ENCODE peak calls at places on chromosomes 7 and 10, in six cellular contexts. W is ELR, J is ovary, I is H9, E is NB4, A is activated gamma-delta T cell. B is an unnamed sample.

GRCh38 chr7:69365588-69366241 is 232.6 kb upstream of the AUTS2 start:
- DNase-seq in W (no peak), J (no peak), I (no peak), E (no peak), A (no peak), B (no peak)

GRCh38 chr7:35537067-35538023 is 157.6 kb downstream of the HERPUD2 start:
- DNase-seq in W (peak), J (peak), I (peak), E (peak), A (peak), B (peak)

GRCh38 chr7:73830872-73831655 is at the start of gene CLDN4:
- DNase-seq in W (no peak), J (no peak), I (peak), E (no peak), A (no peak), B (no peak)

GRCh38 chr7:142248-142955 is 50.0 kb upstream of the FAM20C start:
- DNase-seq in W (no peak), J (peak), I (no peak), E (no peak), A (no peak), B (peak)

GRCh38 chr7:96331233-96331632 is 9.3 kb upstream of the SLC25A13 start:
- DNase-seq in W (no peak), J (no peak), I (no peak), E (no peak), A (no peak), B (no peak)

GRCh38 chr10:113585949-113586348 is 33.1 kb downstream of the HABP2 start:
- DNase-seq in W (peak), J (no peak), I (no peak), E (no peak), A (no peak), B (no peak)

GRCh38 chr10:99630991-99631390 is 10.8 kb upstream of the SLC25A28 start:
- DNase-seq in W (peak), J (no peak), I (no peak), E (no peak), A (no peak), B (no peak)

GRCh38 chr7:158818325-158819213 is 10.7 kb downstream of the ESYT2 start:
- DNase-seq in W (peak), J (peak), I (peak), E (peak), A (peak), B (peak)

GRCh38 chr10:6498771-6499170 is 81.3 kb downstream of the PRKCQ start:
- DNase-seq in W (peak), J (no peak), I (no peak), E (peak), A (no peak), B (no peak)

GRCh38 chr7:69906309-69906995 is 308.2 kb downstream of the AUTS2 start:
- DNase-seq in W (no peak), J (no peak), I (no peak), E (peak), A (no peak), B (no peak)

GRCh38 chr10:1382711-1383110 is 326.5 kb downstream of the WDR37 start:
- DNase-seq in W (no peak), J (no peak), I (peak), E (no peak), A (no peak), B (no peak)

GRCh38 chr7:28806841-28807240 is 151.3 kb downstream of the TRIL start:
- DNase-seq in W (peak), J (no peak), I (no peak), E (no peak), A (no peak), B (no peak)

GRCh38 chr10:28077889-28078288 is 79.0 kb upstream of the ODAD2 start:
- DNase-seq in W (peak), J (no peak), I (no peak), E (no peak), A (no peak), B (no peak)

GRCh38 chr7:122885583-122886356 is 490 bp downstream of the CADPS2 start:
- DNase-seq in W (peak), J (peak), I (peak), E (no peak), A (no peak), B (peak)

GRCh38 chr7:110442386-110442837 is 648.5 kb upstream of the LRRN3 start:
- DNase-seq in W (peak), J (no peak), I (peak), E (peak), A (no peak), B (peak)

GRCh38 chr10:86635402-86635801 is 18.9 kb upstream of the OPN4 start:
- DNase-seq in W (peak), J (no peak), I (no peak), E (no peak), A (no peak), B (no peak)

GRCh38 chr7:125670926-125671572 is 741.4 kb upstream of the POT1 start:
- DNase-seq in W (peak), J (no peak), I (no peak), E (peak), A (no peak), B (no peak)

GRCh38 chr7:129494041-129494440 is 8.3 kb upstream of the SMKR1 start:
- DNase-seq in W (peak), J (no peak), I (no peak), E (no peak), A (no peak), B (no peak)

GRCh38 chr7:465710-466400 is 53.8 kb downstream of the PDGFA start:
- DNase-seq in W (peak), J (peak), I (no peak), E (no peak), A (no peak), B (no peak)

GRCh38 chr10:13953371-13953770 is 366.6 kb downstream of the PRPF18 start:
- DNase-seq in W (peak), J (no peak), I (no peak), E (no peak), A (no peak), B (no peak)

GRCh38 chr7:16905300-16906044 is 23.7 kb upstream of the AGR3 start:
- DNase-seq in W (peak), J (no peak), I (no peak), E (no peak), A (no peak), B (no peak)

GRCh38 chr7:55415173-55415778 is 50.1 kb downstream of the LANCL2 start:
- DNase-seq in W (peak), J (peak), I (peak), E (peak), A (no peak), B (peak)

GRCh38 chr10:86370006-86370585 is 3.5 kb upstream of the GRID1 start:
- DNase-seq in W (no peak), J (no peak), I (peak), E (no peak), A (no peak), B (no peak)

GRCh38 chr7:101162551-101163280 is 2.7 kb downstream of the VGF start:
- DNase-seq in W (peak), J (no peak), I (peak), E (peak), A (no peak), B (no peak)

GRCh38 chr7:29684787-29685650 is 121.3 kb upstream of the WIPF3 start:
- DNase-seq in W (peak), J (peak), I (peak), E (peak), A (peak), B (peak)

GRCh38 chr10:101397140-101397539 is 43.2 kb downstream of the BTRC start:
- DNase-seq in W (peak), J (peak), I (no peak), E (peak), A (no peak), B (peak)

GRCh38 chr10:79178614-79179403 is 110.0 kb downstream of the ZMIZ1 start:
- DNase-seq in W (peak), J (peak), I (no peak), E (peak), A (no peak), B (peak)

GRCh38 chr10:22693371-22693784 is 21.0 kb downstream of the PIP4K2A start:
- DNase-seq in W (peak), J (no peak), I (no peak), E (peak), A (no peak), B (no peak)

GRCh38 chr7:85176197-85176596 is 10.7 kb downstream of the SEMA3D start:
- DNase-seq in W (peak), J (no peak), I (no peak), E (no peak), A (no peak), B (no peak)

GRCh38 chr7:157709531-157710251 is 372.9 kb downstream of the DNAJB6 start:
- DNase-seq in W (no peak), J (no peak), I (peak), E (no peak), A (no peak), B (no peak)

GRCh38 chr10:47458466-47459154 is 25.3 kb downstream of the ANXA8 start:
- DNase-seq in W (peak), J (no peak), I (no peak), E (no peak), A (no peak), B (no peak)

GRCh38 chr10:121668336-121669009 is 70.2 kb upstream of the FGFR2 start:
- DNase-seq in W (no peak), J (peak), I (peak), E (no peak), A (no peak), B (peak)

GRCh38 chr10:13528138-13528874 is 508 bp downstream of the BEND7 start:
- DNase-seq in W (peak), J (peak), I (no peak), E (no peak), A (no peak), B (peak)

GRCh38 chr7:75058406-75058805 is 15.2 kb downstream of the RCC1L start:
- DNase-seq in W (no peak), J (no peak), I (no peak), E (no peak), A (no peak), B (no peak)

GRCh38 chr10:116826803-116827202 is 22.5 kb upstream of the ENO4 start:
- DNase-seq in W (peak), J (no peak), I (no peak), E (no peak), A (no peak), B (no peak)

GRCh38 chr7:117124585-117125220 is 171.4 kb downstream of the ST7 start:
- DNase-seq in W (peak), J (peak), I (no peak), E (peak), A (no peak), B (peak)

B was measured in left cardiac atrium.